ENCODE peak calls at places on chromosomes 3 and 15, in seven cellular contexts. One of them, this sample, is unnamed.

GRCh38 chr3:62036726-62037125 is 336.6 kb downstream of the FEZF2 start:
- DNase-seq in neuronal stem cell: no peak
- DNase-seq in amniotic epithelial cell: no peak
- DNase-seq in ELR: peak
- DNase-seq in GM04504: no peak
- DNase-seq in stimulated activated CD8-positive, alpha-beta memory T cell treated with anti-CD3 and anti-CD28 coated beads, Interleukin-15, amount 100 ng/mL, for 1 hour: no peak
- DNase-seq in psoas muscle: no peak
- DNase-seq in this sample: no peak

GRCh38 chr3:71393093-71393492 is 190.4 kb downstream of the FOXP1 start:
- DNase-seq in neuronal stem cell: no peak
- DNase-seq in amniotic epithelial cell: no peak
- DNase-seq in ELR: peak
- DNase-seq in GM04504: no peak
- DNase-seq in stimulated activated CD8-positive, alpha-beta memory T cell treated with anti-CD3 and anti-CD28 coated beads, Interleukin-15, amount 100 ng/mL, for 1 hour: no peak
- DNase-seq in psoas muscle: no peak
- DNase-seq in this sample: no peak

GRCh38 chr3:139260793-139261736 is 82.8 kb upstream of the MRPS22 start:
- DNase-seq in neuronal stem cell: no peak
- DNase-seq in amniotic epithelial cell: no peak
- DNase-seq in ELR: no peak
- DNase-seq in GM04504: no peak
- DNase-seq in stimulated activated CD8-positive, alpha-beta memory T cell treated with anti-CD3 and anti-CD28 coated beads, Interleukin-15, amount 100 ng/mL, for 1 hour: no peak
- DNase-seq in psoas muscle: no peak
- DNase-seq in this sample: no peak

GRCh38 chr15:69593981-69594966 is 141.7 kb downstream of the RPLP1 start:
- DNase-seq in neuronal stem cell: no peak
- DNase-seq in amniotic epithelial cell: no peak
- DNase-seq in ELR: no peak
- DNase-seq in GM04504: no peak
- DNase-seq in stimulated activated CD8-positive, alpha-beta memory T cell treated with anti-CD3 and anti-CD28 coated beads, Interleukin-15, amount 100 ng/mL, for 1 hour: no peak
- DNase-seq in psoas muscle: peak
- DNase-seq in this sample: peak

GRCh38 chr15:81256916-81257315 is 60.2 kb downstream of the IL16 start:
- DNase-seq in neuronal stem cell: no peak
- DNase-seq in amniotic epithelial cell: peak
- DNase-seq in ELR: peak
- DNase-seq in GM04504: no peak
- DNase-seq in stimulated activated CD8-positive, alpha-beta memory T cell treated with anti-CD3 and anti-CD28 coated beads, Interleukin-15, amount 100 ng/mL, for 1 hour: no peak
- DNase-seq in psoas muscle: no peak
- DNase-seq in this sample: peak

GRCh38 chr15:93955197-93955596 is 276.2 kb upstream of the MCTP2 start:
- DNase-seq in neuronal stem cell: no peak
- DNase-seq in amniotic epithelial cell: no peak
- DNase-seq in ELR: no peak
- DNase-seq in GM04504: no peak
- DNase-seq in stimulated activated CD8-positive, alpha-beta memory T cell treated with anti-CD3 and anti-CD28 coated beads, Interleukin-15, amount 100 ng/mL, for 1 hour: no peak
- DNase-seq in psoas muscle: no peak
- DNase-seq in this sample: no peak

GRCh38 chr3:112774293-112774926 is 72.3 kb downstream of the CD200R1L start:
- DNase-seq in neuronal stem cell: no peak
- DNase-seq in amniotic epithelial cell: peak
- DNase-seq in ELR: peak
- DNase-seq in GM04504: no peak
- DNase-seq in stimulated activated CD8-positive, alpha-beta memory T cell treated with anti-CD3 and anti-CD28 coated beads, Interleukin-15, amount 100 ng/mL, for 1 hour: no peak
- DNase-seq in psoas muscle: no peak
- DNase-seq in this sample: peak

GRCh38 chr3:194933465-194933864 is 247.8 kb downstream of the FAM43A start:
- DNase-seq in neuronal stem cell: no peak
- DNase-seq in amniotic epithelial cell: no peak
- DNase-seq in ELR: no peak
- DNase-seq in GM04504: no peak
- DNase-seq in stimulated activated CD8-positive, alpha-beta memory T cell treated with anti-CD3 and anti-CD28 coated beads, Interleukin-15, amount 100 ng/mL, for 1 hour: no peak
- DNase-seq in psoas muscle: no peak
- DNase-seq in this sample: no peak

GRCh38 chr15:61115241-61115640 is 113.9 kb downstream of the RORA start:
- DNase-seq in neuronal stem cell: no peak
- DNase-seq in amniotic epithelial cell: no peak
- DNase-seq in ELR: no peak
- DNase-seq in GM04504: no peak
- DNase-seq in stimulated activated CD8-positive, alpha-beta memory T cell treated with anti-CD3 and anti-CD28 coated beads, Interleukin-15, amount 100 ng/mL, for 1 hour: no peak
- DNase-seq in psoas muscle: no peak
- DNase-seq in this sample: peak

GRCh38 chr3:43289401-43289800 is 3.1 kb downstream of the SNRK start:
- DNase-seq in neuronal stem cell: no peak
- DNase-seq in amniotic epithelial cell: no peak
- DNase-seq in ELR: no peak
- DNase-seq in GM04504: peak
- DNase-seq in stimulated activated CD8-positive, alpha-beta memory T cell treated with anti-CD3 and anti-CD28 coated beads, Interleukin-15, amount 100 ng/mL, for 1 hour: no peak
- DNase-seq in psoas muscle: no peak
- DNase-seq in this sample: peak

GRCh38 chr3:126473292-126474168 is 2.2 kb downstream of the ZXDC start:
- DNase-seq in neuronal stem cell: no peak
- DNase-seq in amniotic epithelial cell: no peak
- DNase-seq in ELR: peak
- DNase-seq in GM04504: no peak
- DNase-seq in stimulated activated CD8-positive, alpha-beta memory T cell treated with anti-CD3 and anti-CD28 coated beads, Interleukin-15, amount 100 ng/mL, for 1 hour: no peak
- DNase-seq in psoas muscle: no peak
- DNase-seq in this sample: no peak

GRCh38 chr3:36892457-36893136 is 52.3 kb downstream of the TRANK1 start:
- DNase-seq in neuronal stem cell: no peak
- DNase-seq in amniotic epithelial cell: no peak
- DNase-seq in ELR: no peak
- DNase-seq in GM04504: no peak
- DNase-seq in stimulated activated CD8-positive, alpha-beta memory T cell treated with anti-CD3 and anti-CD28 coated beads, Interleukin-15, amount 100 ng/mL, for 1 hour: no peak
- DNase-seq in psoas muscle: no peak
- DNase-seq in this sample: no peak

GRCh38 chr3:170697803-170698350 is 112.0 kb upstream of the SLC7A14 start:
- DNase-seq in neuronal stem cell: no peak
- DNase-seq in amniotic epithelial cell: peak
- DNase-seq in ELR: no peak
- DNase-seq in GM04504: no peak
- DNase-seq in stimulated activated CD8-positive, alpha-beta memory T cell treated with anti-CD3 and anti-CD28 coated beads, Interleukin-15, amount 100 ng/mL, for 1 hour: no peak
- DNase-seq in psoas muscle: no peak
- DNase-seq in this sample: no peak

GRCh38 chr3:26236991-26237682 is 385.4 kb upstream of the LRRC3B start:
- DNase-seq in neuronal stem cell: no peak
- DNase-seq in amniotic epithelial cell: no peak
- DNase-seq in ELR: no peak
- DNase-seq in GM04504: no peak
- DNase-seq in stimulated activated CD8-positive, alpha-beta memory T cell treated with anti-CD3 and anti-CD28 coated beads, Interleukin-15, amount 100 ng/mL, for 1 hour: no peak
- DNase-seq in psoas muscle: no peak
- DNase-seq in this sample: no peak

GRCh38 chr15:88400069-88400468 is 67.1 kb downstream of the MRPL46 start:
- DNase-seq in neuronal stem cell: no peak
- DNase-seq in amniotic epithelial cell: no peak
- DNase-seq in ELR: no peak
- DNase-seq in GM04504: no peak
- DNase-seq in stimulated activated CD8-positive, alpha-beta memory T cell treated with anti-CD3 and anti-CD28 coated beads, Interleukin-15, amount 100 ng/mL, for 1 hour: no peak
- DNase-seq in psoas muscle: no peak
- DNase-seq in this sample: no peak

GRCh38 chr15:65525622-65526021 is 4.6 kb upstream of the HACD3 start:
- DNase-seq in neuronal stem cell: no peak
- DNase-seq in amniotic epithelial cell: peak
- DNase-seq in ELR: peak
- DNase-seq in GM04504: no peak
- DNase-seq in stimulated activated CD8-positive, alpha-beta memory T cell treated with anti-CD3 and anti-CD28 coated beads, Interleukin-15, amount 100 ng/mL, for 1 hour: no peak
- DNase-seq in psoas muscle: no peak
- DNase-seq in this sample: no peak

This sample was measured in GM03348.